ENCODE peak calls at places on chromosomes 6 and 20, in seven cellular contexts. F is activated T-helper 1 cell treated with Interleukin-2 at 50 U/mL for 16 hours, X is pancreas, P is AG10803, B is coronary artery, I is HTR-8/SVneo, O is RKO. U is an unnamed sample.

GRCh38 chr6:158635427-158636073 is 9.0 kb downstream of the DYNLT1 start:
- DNase-seq in F (no peak), X (no peak), P (no peak), B (no peak), I (no peak), O (no peak), U (no peak)

GRCh38 chr6:28380381-28380780 is 19.2 kb downstream of the ZSCAN12 start:
- DNase-seq in F (no peak), X (no peak), P (no peak), B (no peak), I (no peak), O (no peak), U (no peak)

GRCh38 chr6:17910178-17910577 is 77.3 kb downstream of the KIF13A start:
- DNase-seq in F (no peak), X (no peak), P (no peak), B (no peak), I (no peak), O (no peak), U (no peak)

GRCh38 chr20:64057628-64058498 is 5.1 kb upstream of the TCEA2 start:
- DNase-seq in F (peak), X (peak), P (peak), B (no peak), I (peak), O (peak), U (peak)

GRCh38 chr6:1761472-1761871 is 151.8 kb downstream of the FOXC1 start:
- DNase-seq in F (no peak), X (no peak), P (no peak), B (no peak), I (no peak), O (no peak), U (no peak)

GRCh38 chr6:148837941-148838340 is 91.1 kb downstream of the UST start:
- DNase-seq in F (no peak), X (no peak), P (no peak), B (no peak), I (no peak), O (no peak), U (no peak)

GRCh38 chr6:2868637-2869379 is 27.1 kb upstream of the SERPINB1 start:
- DNase-seq in F (no peak), X (no peak), P (no peak), B (no peak), I (no peak), O (no peak), U (no peak)

GRCh38 chr6:54892831-54893230 is 46.3 kb downstream of the FAM83B start:
- DNase-seq in F (no peak), X (no peak), P (peak), B (no peak), I (no peak), O (peak), U (no peak)

GRCh38 chr20:47284373-47284772 is 72.1 kb downstream of the ZMYND8 start:
- DNase-seq in F (no peak), X (no peak), P (no peak), B (no peak), I (no peak), O (no peak), U (no peak)

GRCh38 chr6:2186516-2186915 is 58.9 kb downstream of the GMDS start:
- DNase-seq in F (no peak), X (no peak), P (no peak), B (no peak), I (no peak), O (no peak), U (no peak)